ENCODE peak calls at places on chromosomes 2 and 18, in eight cellular contexts. W is hepatic stellate cell, P is WERI-Rb-1, L is left ventricle myocardium superior, G is NCI-H2029 treated with DMSO at 0.1 percent for 48 hours, E is NCI-H1694, J is NCI-H2081 treated with DMSO at 0.1 percent for 48 hours, A is IMR-90. U is an unnamed sample.

GRCh38 chr18:49757513-49758262 is 55.6 kb downstream of the ACAA2 start:
- DNase-seq in G (no peak), W (no peak), L (no peak), E (no peak), P (peak), J (no peak), A (no peak), U (no peak)

GRCh38 chr2:20707601-20708000 is 40.7 kb downstream of the GDF7 start:
- DNase-seq in W (no peak), A (no peak), P (peak), J (no peak), G (no peak), E (no peak), L (no peak), U (no peak)

GRCh38 chr18:48293954-48294893 is 115.0 kb downstream of the ZBTB7C start:
- DNase-seq in P (peak), G (peak), J (peak), L (no peak), W (no peak), E (peak), A (no peak), U (no peak)

GRCh38 chr18:12314586-12315305 is 6.7 kb downstream of the TUBB6 start:
- DNase-seq in A (no peak), P (no peak), L (no peak), G (no peak), W (no peak), J (no peak), E (no peak), U (no peak)

GRCh38 chr2:43276962-43277383 is 50.6 kb upstream of the ZFP36L2 start:
- DNase-seq in G (peak), P (no peak), E (no peak), A (no peak), W (no peak), J (no peak), L (peak), U (no peak)

GRCh38 chr2:56448999-56449431 is 265.2 kb downstream of the CCDC85A start:
- DNase-seq in J (no peak), E (no peak), P (no peak), W (no peak), A (no peak), L (no peak), G (no peak), U (no peak)

GRCh38 chr18:26961805-26962204 is 96.3 kb upstream of the AQP4 start:
- DNase-seq in E (no peak), J (no peak), L (no peak), W (no peak), P (no peak), G (no peak), A (no peak), U (no peak)

GRCh38 chr2:182241936-182242335 is 184.9 kb downstream of the PDE1A start:
- DNase-seq in E (no peak), J (no peak), P (no peak), W (no peak), G (no peak), A (peak), L (no peak), U (no peak)

GRCh38 chr2:96934831-96935545 is 51.4 kb downstream of the FAM178B start:
- DNase-seq in A (no peak), J (no peak), P (no peak), L (no peak), G (peak), E (no peak), W (no peak), U (no peak)

GRCh38 chr2:75326645-75327044 is 127.3 kb upstream of the TACR1 start:
- DNase-seq in J (no peak), W (no peak), L (no peak), G (no peak), P (no peak), E (no peak), A (no peak), U (no peak)

GRCh38 chr2:227862227-227862740 is 9.1 kb upstream of the DAW1 start:
- DNase-seq in A (peak), P (no peak), W (no peak), J (peak), L (no peak), E (peak), G (peak), U (no peak)

GRCh38 chr2:112257575-112257974 is 2.7 kb upstream of the ZC3H8 start:
- DNase-seq in P (no peak), A (peak), G (no peak), E (no peak), L (no peak), J (no peak), W (no peak), U (no peak)

GRCh38 chr2:48343571-48344440 is 186.1 kb upstream of the STON1 start:
- DNase-seq in E (no peak), W (peak), P (no peak), L (no peak), J (no peak), A (peak), G (no peak), U (no peak)

GRCh38 chr2:188189356-188189755 is 102.3 kb upstream of the GULP1 start:
- DNase-seq in L (no peak), G (no peak), J (no peak), E (no peak), P (no peak), W (no peak), A (peak), U (no peak)

U was measured in occipital lobe.